ENCODE peak calls at places on chromosomes 3 and 15, in six cellular contexts. One of them, this sample, is unnamed.

GRCh38 chr3:183824761-183825379 is 507 bp downstream of the MAP6D1 start:
- DNase-seq in activated gamma-delta T cell treated with Interleukin-2 at 50 U/mL for 16 hours: no peak
- DNase-seq in activated CD8-positive, alpha-beta memory T cell treated with anti-CD3 and anti-CD28 coated beads, Interleukin-2, amount 10 ng/mL, durations not matched to agents 7 days and 5 days: peak
- DNase-seq in cerebellum: peak
- DNase-seq in fibroblast of pulmonary artery: no peak
- DNase-seq in OCI-LY7: no peak
- DNase-seq in this sample: no peak

GRCh38 chr3:52831500-52832301 is 1.2 kb upstream of the ITIH4 start:
- DNase-seq in activated gamma-delta T cell treated with Interleukin-2 at 50 U/mL for 16 hours: no peak
- DNase-seq in activated CD8-positive, alpha-beta memory T cell treated with anti-CD3 and anti-CD28 coated beads, Interleukin-2, amount 10 ng/mL, durations not matched to agents 7 days and 5 days: no peak
- DNase-seq in cerebellum: peak
- DNase-seq in fibroblast of pulmonary artery: peak
- DNase-seq in OCI-LY7: no peak
- DNase-seq in this sample: no peak

GRCh38 chr15:90839187-90840071 is 29.0 kb upstream of the FURIN start:
- DNase-seq in activated gamma-delta T cell treated with Interleukin-2 at 50 U/mL for 16 hours: no peak
- DNase-seq in activated CD8-positive, alpha-beta memory T cell treated with anti-CD3 and anti-CD28 coated beads, Interleukin-2, amount 10 ng/mL, durations not matched to agents 7 days and 5 days: no peak
- DNase-seq in cerebellum: no peak
- DNase-seq in fibroblast of pulmonary artery: peak
- DNase-seq in OCI-LY7: peak
- DNase-seq in this sample: no peak

GRCh38 chr15:100542290-100542689 is 13.5 kb upstream of the CERS3 start:
- DNase-seq in activated gamma-delta T cell treated with Interleukin-2 at 50 U/mL for 16 hours: no peak
- DNase-seq in activated CD8-positive, alpha-beta memory T cell treated with anti-CD3 and anti-CD28 coated beads, Interleukin-2, amount 10 ng/mL, durations not matched to agents 7 days and 5 days: no peak
- DNase-seq in cerebellum: no peak
- DNase-seq in fibroblast of pulmonary artery: no peak
- DNase-seq in OCI-LY7: no peak
- DNase-seq in this sample: no peak

GRCh38 chr3:64741344-64741743 is 53.5 kb upstream of the ADAMTS9 start:
- DNase-seq in activated gamma-delta T cell treated with Interleukin-2 at 50 U/mL for 16 hours: no peak
- DNase-seq in activated CD8-positive, alpha-beta memory T cell treated with anti-CD3 and anti-CD28 coated beads, Interleukin-2, amount 10 ng/mL, durations not matched to agents 7 days and 5 days: no peak
- DNase-seq in cerebellum: no peak
- DNase-seq in fibroblast of pulmonary artery: peak
- DNase-seq in OCI-LY7: no peak
- DNase-seq in this sample: no peak

GRCh38 chr3:118760611-118761606 is 273.7 kb downstream of the IGSF11 start:
- DNase-seq in activated gamma-delta T cell treated with Interleukin-2 at 50 U/mL for 16 hours: no peak
- DNase-seq in activated CD8-positive, alpha-beta memory T cell treated with anti-CD3 and anti-CD28 coated beads, Interleukin-2, amount 10 ng/mL, durations not matched to agents 7 days and 5 days: no peak
- DNase-seq in cerebellum: no peak
- DNase-seq in fibroblast of pulmonary artery: no peak
- DNase-seq in OCI-LY7: no peak
- DNase-seq in this sample: peak

GRCh38 chr15:99486371-99487336 is 79.1 kb upstream of the MEF2A start:
- DNase-seq in activated gamma-delta T cell treated with Interleukin-2 at 50 U/mL for 16 hours: no peak
- DNase-seq in activated CD8-positive, alpha-beta memory T cell treated with anti-CD3 and anti-CD28 coated beads, Interleukin-2, amount 10 ng/mL, durations not matched to agents 7 days and 5 days: peak
- DNase-seq in cerebellum: peak
- DNase-seq in fibroblast of pulmonary artery: peak
- DNase-seq in OCI-LY7: no peak
- DNase-seq in this sample: peak

GRCh38 chr3:179927191-179927590 is 109.5 kb downstream of the PEX5L start:
- DNase-seq in activated gamma-delta T cell treated with Interleukin-2 at 50 U/mL for 16 hours: no peak
- DNase-seq in activated CD8-positive, alpha-beta memory T cell treated with anti-CD3 and anti-CD28 coated beads, Interleukin-2, amount 10 ng/mL, durations not matched to agents 7 days and 5 days: no peak
- DNase-seq in cerebellum: no peak
- DNase-seq in fibroblast of pulmonary artery: no peak
- DNase-seq in OCI-LY7: no peak
- DNase-seq in this sample: no peak

GRCh38 chr3:160225181-160226025 is at the start of gene C3orf80:
- DNase-seq in activated gamma-delta T cell treated with Interleukin-2 at 50 U/mL for 16 hours: peak
- DNase-seq in activated CD8-positive, alpha-beta memory T cell treated with anti-CD3 and anti-CD28 coated beads, Interleukin-2, amount 10 ng/mL, durations not matched to agents 7 days and 5 days: peak
- DNase-seq in cerebellum: peak
- DNase-seq in fibroblast of pulmonary artery: peak
- DNase-seq in OCI-LY7: peak
- DNase-seq in this sample: peak

GRCh38 chr15:85541744-85542143 is 161.3 kb downstream of the AKAP13 start:
- DNase-seq in activated gamma-delta T cell treated with Interleukin-2 at 50 U/mL for 16 hours: no peak
- DNase-seq in activated CD8-positive, alpha-beta memory T cell treated with anti-CD3 and anti-CD28 coated beads, Interleukin-2, amount 10 ng/mL, durations not matched to agents 7 days and 5 days: peak
- DNase-seq in cerebellum: no peak
- DNase-seq in fibroblast of pulmonary artery: no peak
- DNase-seq in OCI-LY7: no peak
- DNase-seq in this sample: no peak

GRCh38 chr15:70378126-70379031 is 280.7 kb upstream of the TLE3 start:
- DNase-seq in activated gamma-delta T cell treated with Interleukin-2 at 50 U/mL for 16 hours: no peak
- DNase-seq in activated CD8-positive, alpha-beta memory T cell treated with anti-CD3 and anti-CD28 coated beads, Interleukin-2, amount 10 ng/mL, durations not matched to agents 7 days and 5 days: peak
- DNase-seq in cerebellum: no peak
- DNase-seq in fibroblast of pulmonary artery: no peak
- DNase-seq in OCI-LY7: no peak
- DNase-seq in this sample: no peak

GRCh38 chr3:150252462-150252861 is 155.6 kb upstream of the TSC22D2 start:
- DNase-seq in activated gamma-delta T cell treated with Interleukin-2 at 50 U/mL for 16 hours: no peak
- DNase-seq in activated CD8-positive, alpha-beta memory T cell treated with anti-CD3 and anti-CD28 coated beads, Interleukin-2, amount 10 ng/mL, durations not matched to agents 7 days and 5 days: no peak
- DNase-seq in cerebellum: no peak
- DNase-seq in fibroblast of pulmonary artery: peak
- DNase-seq in OCI-LY7: no peak
- DNase-seq in this sample: no peak

GRCh38 chr3:64176461-64176996 is 48.7 kb downstream of the PRICKLE2 start:
- DNase-seq in activated gamma-delta T cell treated with Interleukin-2 at 50 U/mL for 16 hours: no peak
- DNase-seq in activated CD8-positive, alpha-beta memory T cell treated with anti-CD3 and anti-CD28 coated beads, Interleukin-2, amount 10 ng/mL, durations not matched to agents 7 days and 5 days: no peak
- DNase-seq in cerebellum: no peak
- DNase-seq in fibroblast of pulmonary artery: no peak
- DNase-seq in OCI-LY7: no peak
- DNase-seq in this sample: no peak

GRCh38 chr3:55402886-55403605 is 84.1 kb downstream of the WNT5A start:
- DNase-seq in activated gamma-delta T cell treated with Interleukin-2 at 50 U/mL for 16 hours: no peak
- DNase-seq in activated CD8-positive, alpha-beta memory T cell treated with anti-CD3 and anti-CD28 coated beads, Interleukin-2, amount 10 ng/mL, durations not matched to agents 7 days and 5 days: no peak
- DNase-seq in cerebellum: no peak
- DNase-seq in fibroblast of pulmonary artery: no peak
- DNase-seq in OCI-LY7: no peak
- DNase-seq in this sample: no peak

GRCh38 chr3:13483988-13484695 is 4.0 kb downstream of the HDAC11 start:
- DNase-seq in activated gamma-delta T cell treated with Interleukin-2 at 50 U/mL for 16 hours: no peak
- DNase-seq in activated CD8-positive, alpha-beta memory T cell treated with anti-CD3 and anti-CD28 coated beads, Interleukin-2, amount 10 ng/mL, durations not matched to agents 7 days and 5 days: no peak
- DNase-seq in cerebellum: no peak
- DNase-seq in fibroblast of pulmonary artery: no peak
- DNase-seq in OCI-LY7: no peak
- DNase-seq in this sample: no peak

GRCh38 chr3:10470666-10471336 is 34.6 kb downstream of the ATP2B2 start:
- DNase-seq in activated gamma-delta T cell treated with Interleukin-2 at 50 U/mL for 16 hours: no peak
- DNase-seq in activated CD8-positive, alpha-beta memory T cell treated with anti-CD3 and anti-CD28 coated beads, Interleukin-2, amount 10 ng/mL, durations not matched to agents 7 days and 5 days: no peak
- DNase-seq in cerebellum: no peak
- DNase-seq in fibroblast of pulmonary artery: no peak
- DNase-seq in OCI-LY7: no peak
- DNase-seq in this sample: peak

GRCh38 chr3:189773056-189773455 is 141.9 kb downstream of the TP63 start:
- DNase-seq in activated gamma-delta T cell treated with Interleukin-2 at 50 U/mL for 16 hours: no peak
- DNase-seq in activated CD8-positive, alpha-beta memory T cell treated with anti-CD3 and anti-CD28 coated beads, Interleukin-2, amount 10 ng/mL, durations not matched to agents 7 days and 5 days: no peak
- DNase-seq in cerebellum: no peak
- DNase-seq in fibroblast of pulmonary artery: peak
- DNase-seq in OCI-LY7: no peak
- DNase-seq in this sample: no peak

GRCh38 chr3:44561076-44561475 is 6.1 kb downstream of the ZKSCAN7 start:
- DNase-seq in activated gamma-delta T cell treated with Interleukin-2 at 50 U/mL for 16 hours: no peak
- DNase-seq in activated CD8-positive, alpha-beta memory T cell treated with anti-CD3 and anti-CD28 coated beads, Interleukin-2, amount 10 ng/mL, durations not matched to agents 7 days and 5 days: no peak
- DNase-seq in cerebellum: no peak
- DNase-seq in fibroblast of pulmonary artery: no peak
- DNase-seq in OCI-LY7: no peak
- DNase-seq in this sample: no peak

GRCh38 chr15:65839354-65839901 is 29.9 kb upstream of the RAB11A start:
- DNase-seq in activated gamma-delta T cell treated with Interleukin-2 at 50 U/mL for 16 hours: no peak
- DNase-seq in activated CD8-positive, alpha-beta memory T cell treated with anti-CD3 and anti-CD28 coated beads, Interleukin-2, amount 10 ng/mL, durations not matched to agents 7 days and 5 days: no peak
- DNase-seq in cerebellum: no peak
- DNase-seq in fibroblast of pulmonary artery: no peak
- DNase-seq in OCI-LY7: no peak
- DNase-seq in this sample: no peak

GRCh38 chr3:62525276-62525675 is 151.9 kb upstream of the FEZF2 start:
- DNase-seq in activated gamma-delta T cell treated with Interleukin-2 at 50 U/mL for 16 hours: no peak
- DNase-seq in activated CD8-positive, alpha-beta memory T cell treated with anti-CD3 and anti-CD28 coated beads, Interleukin-2, amount 10 ng/mL, durations not matched to agents 7 days and 5 days: no peak
- DNase-seq in cerebellum: no peak
- DNase-seq in fibroblast of pulmonary artery: no peak
- DNase-seq in OCI-LY7: no peak
- DNase-seq in this sample: no peak

GRCh38 chr15:31257286-31257685 is 69.3 kb upstream of the KLF13 start:
- DNase-seq in activated gamma-delta T cell treated with Interleukin-2 at 50 U/mL for 16 hours: no peak
- DNase-seq in activated CD8-positive, alpha-beta memory T cell treated with anti-CD3 and anti-CD28 coated beads, Interleukin-2, amount 10 ng/mL, durations not matched to agents 7 days and 5 days: no peak
- DNase-seq in cerebellum: no peak
- DNase-seq in fibroblast of pulmonary artery: no peak
- DNase-seq in OCI-LY7: no peak
- DNase-seq in this sample: no peak

GRCh38 chr3:25171118-25171912 is 256.7 kb upstream of the RARB start:
- DNase-seq in activated gamma-delta T cell treated with Interleukin-2 at 50 U/mL for 16 hours: no peak
- DNase-seq in activated CD8-positive, alpha-beta memory T cell treated with anti-CD3 and anti-CD28 coated beads, Interleukin-2, amount 10 ng/mL, durations not matched to agents 7 days and 5 days: no peak
- DNase-seq in cerebellum: no peak
- DNase-seq in fibroblast of pulmonary artery: no peak
- DNase-seq in OCI-LY7: no peak
- DNase-seq in this sample: no peak

GRCh38 chr3:107846282-107846852 is 244.5 kb downstream of the CD47 start:
- DNase-seq in activated gamma-delta T cell treated with Interleukin-2 at 50 U/mL for 16 hours: peak
- DNase-seq in activated CD8-positive, alpha-beta memory T cell treated with anti-CD3 and anti-CD28 coated beads, Interleukin-2, amount 10 ng/mL, durations not matched to agents 7 days and 5 days: peak
- DNase-seq in cerebellum: peak
- DNase-seq in fibroblast of pulmonary artery: peak
- DNase-seq in OCI-LY7: peak
- DNase-seq in this sample: peak

GRCh38 chr3:37456270-37456708 is 281.9 kb upstream of the LRRFIP2 start:
- DNase-seq in activated gamma-delta T cell treated with Interleukin-2 at 50 U/mL for 16 hours: no peak
- DNase-seq in activated CD8-positive, alpha-beta memory T cell treated with anti-CD3 and anti-CD28 coated beads, Interleukin-2, amount 10 ng/mL, durations not matched to agents 7 days and 5 days: no peak
- DNase-seq in cerebellum: no peak
- DNase-seq in fibroblast of pulmonary artery: peak
- DNase-seq in OCI-LY7: no peak
- DNase-seq in this sample: no peak

GRCh38 chr3:55059027-55059629 is 131.3 kb upstream of the LRTM1 start:
- DNase-seq in activated gamma-delta T cell treated with Interleukin-2 at 50 U/mL for 16 hours: no peak
- DNase-seq in activated CD8-positive, alpha-beta memory T cell treated with anti-CD3 and anti-CD28 coated beads, Interleukin-2, amount 10 ng/mL, durations not matched to agents 7 days and 5 days: no peak
- DNase-seq in cerebellum: no peak
- DNase-seq in fibroblast of pulmonary artery: peak
- DNase-seq in OCI-LY7: no peak
- DNase-seq in this sample: no peak

GRCh38 chr3:117941756-117942155 is 1092.9 kb downstream of the IGSF11 start:
- DNase-seq in activated gamma-delta T cell treated with Interleukin-2 at 50 U/mL for 16 hours: no peak
- DNase-seq in activated CD8-positive, alpha-beta memory T cell treated with anti-CD3 and anti-CD28 coated beads, Interleukin-2, amount 10 ng/mL, durations not matched to agents 7 days and 5 days: no peak
- DNase-seq in cerebellum: no peak
- DNase-seq in fibroblast of pulmonary artery: no peak
- DNase-seq in OCI-LY7: no peak
- DNase-seq in this sample: no peak

This sample was measured in Caco-2.